ENCODE peak calls at places on chromosome 1, in nine cellular contexts. P is heart left ventricle, C is uterus, J is tibial artery, A is OCI-LY7, U is body of pancreas, E is endodermal cell, Z is ovary, N is hepatocyte. T is an unnamed sample.

GRCh38 chr1:229556551-229556950 is 2.0 kb downstream of the ABCB10 start:
- DNase-seq in P (no peak), C (no peak), J (no peak), A (no peak), U (no peak), E (no peak), Z (no peak), N (peak), T (no peak)

GRCh38 chr1:19066874-19067186 is 110.4 kb upstream of the IFFO2 start:
- DNase-seq in P (no peak), C (no peak), J (no peak), A (no peak), U (no peak), E (no peak), Z (no peak), N (no peak), T (no peak)

GRCh38 chr1:51607676-51608075 is 9.2 kb upstream of the OSBPL9 start:
- DNase-seq in P (no peak), C (no peak), J (no peak), A (no peak), U (peak), E (no peak), Z (no peak), N (no peak), T (no peak)

GRCh38 chr1:111199881-111200801 is at the start of gene DENND2D:
- DNase-seq in P (peak), C (no peak), J (peak), A (no peak), U (peak), E (no peak), Z (no peak), N (no peak), T (peak)

GRCh38 chr1:25909062-25909461 is 2.8 kb upstream of the STMN1 start:
- DNase-seq in P (no peak), C (no peak), J (no peak), A (no peak), U (no peak), E (no peak), Z (no peak), N (no peak), T (no peak)

GRCh38 chr1:239987103-239987745 is 104.5 kb upstream of the FMN2 start:
- DNase-seq in P (peak), C (no peak), J (peak), A (peak), U (peak), E (peak), Z (peak), N (peak), T (no peak)

GRCh38 chr1:246051909-246052518 is 455.1 kb downstream of the SMYD3 start:
- DNase-seq in P (no peak), C (no peak), J (no peak), A (no peak), U (no peak), E (no peak), Z (no peak), N (no peak), T (no peak)

GRCh38 chr1:70044832-70045231 is 160.5 kb downstream of the LRRC40 start:
- DNase-seq in P (no peak), C (no peak), J (no peak), A (no peak), U (no peak), E (no peak), Z (no peak), N (no peak), T (no peak)

GRCh38 chr1:1430114-1430982 is 5.1 kb upstream of the VWA1 start:
- DNase-seq in P (peak), C (peak), J (peak), A (no peak), U (peak), E (peak), Z (peak), N (peak), T (peak)

GRCh38 chr1:6776895-6777294 is 8.4 kb upstream of the CAMTA1 start:
- DNase-seq in P (no peak), C (no peak), J (no peak), A (peak), U (no peak), E (no peak), Z (no peak), N (no peak), T (no peak)

GRCh38 chr1:45355683-45356082 is 15.4 kb upstream of the MUTYH start:
- DNase-seq in P (no peak), C (no peak), J (no peak), A (no peak), U (no peak), E (no peak), Z (no peak), N (no peak), T (no peak)

GRCh38 chr1:39646232-39647081 is 7.0 kb upstream of the HEYL start:
- DNase-seq in P (peak), C (peak), J (peak), A (peak), U (peak), E (peak), Z (peak), N (peak), T (no peak)

GRCh38 chr1:209403921-209404320 is 179.6 kb upstream of the CAMK1G start:
- DNase-seq in P (no peak), C (no peak), J (no peak), A (no peak), U (no peak), E (no peak), Z (no peak), N (no peak), T (no peak)

GRCh38 chr1:51214615-51215131 is 21.4 kb upstream of the RNF11 start:
- DNase-seq in P (no peak), C (no peak), J (no peak), A (no peak), U (peak), E (no peak), Z (no peak), N (peak), T (no peak)

GRCh38 chr1:116710326-116711060 is 43.0 kb upstream of the IGSF3 start:
- DNase-seq in P (no peak), C (no peak), J (no peak), A (no peak), U (no peak), E (peak), Z (no peak), N (no peak), T (no peak)

GRCh38 chr1:158819461-158820443 is 11.4 kb upstream of the MNDA start:
- DNase-seq in P (no peak), C (no peak), J (no peak), A (no peak), U (no peak), E (no peak), Z (no peak), N (no peak), T (no peak)

GRCh38 chr1:241900381-241900780 is 52.4 kb downstream of the EXO1 start:
- DNase-seq in P (no peak), C (no peak), J (no peak), A (no peak), U (no peak), E (no peak), Z (no peak), N (no peak), T (no peak)

GRCh38 chr1:178023181-178023618 is 53.3 kb upstream of the SEC16B start:
- DNase-seq in P (no peak), C (no peak), J (no peak), A (no peak), U (peak), E (no peak), Z (no peak), N (peak), T (no peak)

GRCh38 chr1:25579241-25579946 is 36.0 kb downstream of the LDLRAP1 start:
- DNase-seq in P (no peak), C (no peak), J (no peak), A (no peak), U (no peak), E (no peak), Z (no peak), N (no peak), T (no peak)

GRCh38 chr1:218024211-218024720 is 260.8 kb upstream of the RRP15 start:
- DNase-seq in P (no peak), C (no peak), J (no peak), A (no peak), U (no peak), E (no peak), Z (no peak), N (no peak), T (no peak)

GRCh38 chr1:72845342-72845741 is 563.0 kb upstream of the NEGR1 start:
- DNase-seq in P (no peak), C (no peak), J (no peak), A (no peak), U (no peak), E (peak), Z (no peak), N (peak), T (no peak)

GRCh38 chr1:34083974-34084373 is 81.1 kb downstream of the CSMD2 start:
- DNase-seq in P (no peak), C (no peak), J (no peak), A (no peak), U (no peak), E (peak), Z (no peak), N (no peak), T (no peak)

GRCh38 chr1:111275079-111275478 is 15.6 kb upstream of the CHIA start:
- DNase-seq in P (peak), C (peak), J (peak), A (no peak), U (peak), E (no peak), Z (no peak), N (peak), T (peak)

GRCh38 chr1:243739335-243740003 is 110.6 kb downstream of the AKT3 start:
- DNase-seq in P (no peak), C (no peak), J (no peak), A (no peak), U (no peak), E (no peak), Z (no peak), N (no peak), T (no peak)

GRCh38 chr1:209229494-209230059 is 353.9 kb upstream of the CAMK1G start:
- DNase-seq in P (no peak), C (no peak), J (no peak), A (no peak), U (no peak), E (no peak), Z (no peak), N (no peak), T (no peak)

GRCh38 chr1:40634901-40635655 is 30.4 kb downstream of the RIMS3 start:
- DNase-seq in P (no peak), C (no peak), J (no peak), A (no peak), U (no peak), E (no peak), Z (no peak), N (no peak), T (no peak)

GRCh38 chr1:116794804-116795481 is 40.7 kb downstream of the CD2 start:
- DNase-seq in P (no peak), C (no peak), J (no peak), A (peak), U (no peak), E (no peak), Z (no peak), N (no peak), T (no peak)

GRCh38 chr1:165695011-165695410 is 3.4 kb downstream of the ALDH9A1 start:
- DNase-seq in P (no peak), C (no peak), J (no peak), A (no peak), U (no peak), E (no peak), Z (no peak), N (peak), T (no peak)

GRCh38 chr1:165697881-165698842 is at the start of gene ALDH9A1:
- DNase-seq in P (peak), C (peak), J (peak), A (peak), U (peak), E (peak), Z (peak), N (peak), T (peak)

GRCh38 chr1:165697491-165697880 is 876 bp downstream of the ALDH9A1 start:
- DNase-seq in P (no peak), C (no peak), J (no peak), A (no peak), U (no peak), E (no peak), Z (no peak), N (no peak), T (no peak)

GRCh38 chr1:165699577-165699976 is 1.2 kb upstream of the ALDH9A1 start:
- DNase-seq in P (no peak), C (no peak), J (no peak), A (no peak), U (no peak), E (no peak), Z (no peak), N (no peak), T (no peak)

DNA sequence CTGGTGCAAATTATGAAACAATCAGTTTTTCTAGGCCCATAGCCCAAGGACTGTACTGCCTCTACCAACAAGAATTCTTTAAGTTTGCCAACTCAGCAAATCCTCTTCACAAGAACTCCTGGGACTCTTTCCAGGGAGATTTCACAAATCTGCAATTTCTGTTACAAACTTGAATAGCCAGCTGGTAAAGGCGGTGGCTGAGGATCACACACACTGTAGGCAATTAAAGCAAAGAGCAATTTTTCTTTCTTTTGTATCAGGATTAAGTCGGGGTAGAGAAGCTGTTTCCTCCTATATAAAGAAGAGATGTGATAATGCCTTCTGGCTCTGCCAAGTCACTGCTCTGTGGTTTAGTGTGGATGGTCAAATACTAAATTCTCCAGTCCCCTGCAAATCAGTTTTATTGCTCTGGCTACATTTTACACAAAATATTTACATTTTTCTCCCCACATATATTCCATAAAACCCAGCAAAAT is 1.7 kb downstream of the ALDH9A1 start:
- DNase-seq in P (no peak), C (peak), J (peak), A (no peak), U (peak), E (no peak), Z (peak), N (peak), T (peak)
- TF ChIP-seq CTCF in P (no peak), C (no peak), J (no peak), A (no peak), U (no peak), E (no peak), Z (no peak), N (no peak), T (no peak)

GRCh38 chr1:12007204-12007603 is 12.1 kb upstream of the MIIP start:
- DNase-seq in P (no peak), C (no peak), J (no peak), A (no peak), U (no peak), E (no peak), Z (no peak), N (no peak), T (no peak)
- H3K27ac ChIP-seq in P (no peak), C (no peak), J (no peak), A (no peak), U (no peak), E (no peak), Z (no peak), N (no peak), T (no peak)

GRCh38 chr1:220451541-220451940 is 76.4 kb upstream of the MARK1 start:
- DNase-seq in P (no peak), C (no peak), J (no peak), A (no peak), U (no peak), E (peak), Z (no peak), N (peak), T (no peak)

GRCh38 chr1:220455559-220455958 is 72.4 kb upstream of the MARK1 start:
- DNase-seq in P (no peak), C (no peak), J (no peak), A (no peak), U (no peak), E (no peak), Z (no peak), N (no peak), T (no peak)

GRCh38 chr1:220453371-220453770 is 74.6 kb upstream of the MARK1 start:
- DNase-seq in P (no peak), C (no peak), J (no peak), A (no peak), U (no peak), E (no peak), Z (no peak), N (no peak), T (no peak)

GRCh38 chr1:220450927-220451326 is 77.0 kb upstream of the MARK1 start:
- DNase-seq in P (no peak), C (no peak), J (no peak), A (no peak), U (no peak), E (no peak), Z (no peak), N (no peak), T (no peak)

DNA sequence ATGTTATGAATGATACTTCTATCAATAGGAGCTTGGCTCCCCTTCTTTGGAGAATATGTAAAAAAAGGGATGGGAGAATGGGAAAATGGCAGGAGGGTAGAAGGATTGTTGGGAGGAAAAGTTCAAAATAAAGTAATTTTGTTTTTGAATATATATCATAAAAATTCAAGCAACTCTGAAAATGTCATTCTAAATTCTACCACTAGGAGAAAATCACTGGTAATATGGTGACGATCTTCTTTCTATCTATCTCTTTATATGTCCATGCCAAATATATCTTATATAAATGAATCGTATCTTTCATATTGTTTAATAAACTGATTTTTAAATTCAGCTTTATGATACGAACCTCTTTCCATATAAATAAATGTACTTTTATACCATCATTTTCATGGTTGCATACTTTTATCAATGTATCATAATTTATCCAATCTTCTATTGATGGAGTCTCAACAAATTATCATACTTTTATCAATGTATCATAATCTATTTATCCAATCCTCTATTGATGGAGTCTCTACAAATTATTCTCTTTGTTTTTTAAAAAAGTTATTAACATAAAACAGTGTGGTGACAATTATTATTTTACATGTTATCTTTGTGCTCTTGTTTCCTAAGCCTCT is 73.7 kb upstream of the MARK1 start:
- DNase-seq in P (no peak), C (no peak), J (no peak), A (no peak), U (no peak), E (no peak), Z (no peak), N (no peak), T (no peak)
- TF ChIP-seq CTCF in P (no peak), C (no peak), J (no peak), A (peak), U (no peak), E (peak), Z (no peak), N (peak), T (no peak)

DNA sequence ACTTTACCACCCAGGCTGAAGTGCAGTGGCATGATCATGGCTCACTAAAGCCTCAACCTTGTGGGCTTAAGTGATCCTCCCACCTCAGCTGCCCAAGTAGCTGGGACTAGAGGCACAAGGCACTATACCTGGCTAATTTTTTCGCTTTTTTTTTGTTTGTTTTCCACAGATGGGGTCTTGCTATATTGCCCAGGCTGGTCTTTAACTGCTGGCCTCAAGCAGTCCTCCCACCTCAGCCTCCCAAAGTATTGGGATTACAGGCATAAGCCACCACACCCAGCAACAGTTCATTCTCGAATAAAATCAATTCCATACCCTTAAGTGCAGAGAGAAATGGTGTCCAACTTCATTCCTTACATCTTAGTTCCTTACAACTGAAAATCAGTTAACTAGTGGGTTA is 24.8 kb downstream of the DCAF8 start:
- DNase-seq in P (no peak), C (no peak), J (no peak), A (no peak), U (no peak), E (no peak), Z (no peak), N (no peak), T (no peak)
- H3K27ac ChIP-seq in P (no peak), C (no peak), J (no peak), A (no peak), U (no peak), E (no peak), Z (no peak), N (no peak), T (no peak)

GRCh38 chr1:157073944-157074685 is 25.5 kb downstream of the ETV3L start:
- DNase-seq in P (peak), C (peak), J (peak), A (peak), U (peak), E (peak), Z (peak), N (peak), T (peak)
- TF ChIP-seq CTCF in P (peak), C (peak), J (peak), A (peak), U (peak), E (peak), Z (peak), N (peak), T (peak)